ENCODE peak calls at places on chromosomes 12 and 14, in five cellular contexts. V, Z, G, Y and O are unnamed samples.

GRCh38 chr12:59077153-59077930 is 157.0 kb upstream of the LRIG3 start:
- DNase-seq in V (no peak), Z (peak), G (no peak), Y (no peak), O (no peak)

GRCh38 chr12:51959211-51959610 is 7.7 kb downstream of the ACVR1B start:
- DNase-seq in V (no peak), Z (peak), G (peak), Y (no peak), O (no peak)

GRCh38 chr12:68378859-68379628 is 46.9 kb upstream of the MDM1 start:
- DNase-seq in V (no peak), Z (peak), G (peak), Y (no peak), O (no peak)

GRCh38 chr12:5442251-5443006 is 10.5 kb downstream of the NTF3 start:
- DNase-seq in V (no peak), Z (no peak), G (peak), Y (no peak), O (no peak)

GRCh38 chr14:103134919-103135318 is 11.7 kb downstream of the TNFAIP2 start:
- DNase-seq in V (no peak), Z (no peak), G (no peak), Y (no peak), O (no peak)

GRCh38 chr14:77991128-77991772 is 178.9 kb upstream of the NRXN3 start:
- DNase-seq in V (no peak), Z (no peak), G (peak), Y (no peak), O (no peak)

GRCh38 chr12:122951979-122952892 is 14.0 kb downstream of the ABCB9 start:
- DNase-seq in V (peak), Z (peak), G (peak), Y (peak), O (peak)

GRCh38 chr14:55277972-55278740 is 6.9 kb downstream of the FBXO34 start:
- DNase-seq in V (no peak), Z (no peak), G (no peak), Y (no peak), O (no peak)

GRCh38 chr12:65659681-65660080 is 164.6 kb upstream of the HMGA2 start:
- DNase-seq in V (no peak), Z (no peak), G (no peak), Y (no peak), O (no peak)

GRCh38 chr12:3200032-3200617 is 122.9 kb downstream of the TSPAN9 start:
- DNase-seq in V (no peak), Z (peak), G (peak), Y (peak), O (no peak)

GRCh38 chr14:65824978-65825299 is 412.4 kb downstream of the FUT8 start:
- DNase-seq in V (no peak), Z (no peak), G (no peak), Y (no peak), O (no peak)
- TF ChIP-seq CTCF in V (peak), Z (no peak), G (no peak), Y (no peak), O (peak)

DNA sequence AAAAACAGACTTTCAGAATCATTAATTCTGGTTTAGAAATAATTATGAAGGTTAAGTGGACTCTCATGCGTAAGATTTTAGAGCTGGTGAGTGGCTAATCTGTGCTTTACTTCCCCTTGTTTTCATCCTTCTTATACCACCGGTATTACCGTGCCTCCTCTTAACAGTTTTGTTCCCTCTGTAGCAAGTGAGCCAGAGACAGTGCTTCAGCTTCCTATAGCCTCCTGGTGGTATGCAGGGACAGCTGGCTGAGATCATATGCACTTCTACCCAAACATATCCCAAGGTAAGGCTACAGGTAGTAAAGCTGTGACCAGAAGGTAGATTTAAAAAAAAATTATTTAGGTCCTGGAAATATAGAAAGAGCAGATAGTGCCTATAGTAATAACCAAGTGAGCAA is 55.2 kb downstream of the PDE3A start:
- DNase-seq in V (no peak), Z (no peak), G (no peak), Y (no peak), O (no peak)
- TF ChIP-seq CTCF in V (no peak), Z (no peak), G (no peak), Y (no peak), O (no peak)

DNA sequence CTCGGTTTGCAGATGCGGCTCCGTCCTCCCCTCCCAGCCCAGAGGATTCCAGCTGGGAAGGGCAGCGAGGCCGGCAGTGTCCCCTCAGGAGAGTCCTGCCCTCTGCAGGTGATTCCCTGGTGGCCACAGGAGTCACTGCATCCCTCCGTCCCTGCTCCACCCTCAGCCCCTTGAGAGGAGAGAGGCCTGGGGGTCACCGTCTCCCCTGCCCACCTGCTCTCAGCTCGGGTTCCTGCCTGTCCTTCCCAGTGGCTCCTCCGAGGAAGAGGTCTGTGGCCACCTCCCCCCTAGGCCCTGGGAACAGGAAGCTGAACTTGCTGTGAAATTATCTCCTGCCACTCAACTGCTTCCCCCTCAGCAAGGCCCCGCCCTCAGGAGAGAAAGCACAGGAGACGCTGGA is 12.9 kb upstream of the GALNT9 start:
- DNase-seq in V (no peak), Z (no peak), G (peak), Y (no peak), O (no peak)
- TF ChIP-seq CTCF in V (peak), Z (no peak), G (peak), Y (no peak), O (no peak)

GRCh38 chr12:110370732-110371141 is 32.8 kb downstream of the ANAPC7 start:
- DNase-seq in V (no peak), Z (no peak), G (no peak), Y (no peak), O (no peak)

GRCh38 chr12:110373025-110373876 is 30.3 kb downstream of the ANAPC7 start:
- DNase-seq in V (no peak), Z (no peak), G (no peak), Y (no peak), O (no peak)

GRCh38 chr12:110369992-110370391 is 33.5 kb downstream of the ANAPC7 start:
- DNase-seq in V (no peak), Z (no peak), G (no peak), Y (no peak), O (no peak)

GRCh38 chr12:110372056-110372425 is 31.5 kb downstream of the ANAPC7 start:
- DNase-seq in V (no peak), Z (no peak), G (no peak), Y (no peak), O (no peak)

DNA sequence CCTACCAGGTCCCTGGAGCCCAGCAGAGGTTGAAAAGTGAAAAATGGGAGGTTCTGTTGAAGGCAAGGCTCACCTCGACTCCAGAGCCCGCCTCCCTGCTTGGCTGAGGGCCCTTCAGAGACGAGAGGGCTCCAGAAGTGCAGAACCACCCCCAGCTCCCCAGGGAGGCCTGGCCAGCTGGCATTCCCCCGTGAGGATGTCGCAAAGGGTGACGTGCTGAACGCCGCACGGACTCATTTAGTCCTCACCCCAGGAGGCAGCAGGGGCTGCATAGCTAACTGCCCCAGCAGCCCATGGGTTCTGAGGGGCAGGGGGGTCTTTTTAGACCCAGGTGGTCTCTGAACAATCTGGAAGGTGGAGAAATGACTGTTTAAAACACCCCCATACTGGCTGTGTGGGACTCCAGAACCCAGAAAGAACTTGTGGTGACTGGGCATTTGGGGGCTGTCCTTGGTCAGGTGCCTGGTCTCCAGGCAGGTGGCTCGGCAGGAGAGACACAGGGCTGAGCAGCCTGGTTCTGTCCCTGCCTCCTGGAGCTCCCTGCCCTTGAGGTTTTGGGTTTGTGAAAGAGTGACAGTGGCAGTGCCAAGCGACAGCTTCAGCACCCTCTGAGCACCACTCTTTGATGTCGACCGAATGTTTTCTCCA is 32.0 kb downstream of the ANAPC7 start:
- DNase-seq in V (no peak), Z (no peak), G (no peak), Y (peak), O (no peak)
- TF ChIP-seq CTCF in V (no peak), Z (no peak), G (no peak), Y (no peak), O (no peak)

GRCh38 chr14:61694830-61695694 is at the start of gene HIF1A:
- DNase-seq in V (peak), Z (peak), G (peak), Y (peak), O (peak)
- TF ChIP-seq CTCF in V (no peak), Z (no peak), G (peak), Y (peak), O (no peak)